ENCODE peak calls at places on chromosomes 12 and 14, in four cellular contexts. N, A, K and U are unnamed samples.
A peak's percentile ranks its signal among the peaks of the same experiment; 100 is the strongest.

GRCh38 chr12:42790761-42791151 is 201.2 kb upstream of the PRICKLE1 start:
- DNase-seq in N (no peak), A (no peak), K (no peak), U (no peak)

GRCh38 chr12:131736807-131737484 is 26.1 kb downstream of the SFSWAP start:
- DNase-seq in N (no peak), A (no peak), K (no peak), U (no peak)

GRCh38 chr14:102008891-102009290 is 44.5 kb downstream of the DYNC1H1 start:
- DNase-seq in N (peak; percentile 19), A (no peak), K (no peak), U (no peak)

GRCh38 chr14:103161054-103161397 is 37.8 kb downstream of the TNFAIP2 start:
- DNase-seq in N (no peak), A (no peak), K (no peak), U (peak; percentile 71)

GRCh38 chr12:98745578-98746391 is 100.7 kb downstream of the APAF1 start:
- DNase-seq in N (no peak), A (no peak), K (no peak), U (peak; percentile 53)

GRCh38 chr14:38238881-38239280 is 17.0 kb downstream of the CLEC14A start:
- DNase-seq in N (no peak), A (peak; percentile 12), K (no peak), U (no peak)

GRCh38 chr14:105446971-105447370 is 27.3 kb downstream of the MTA1 start:
- DNase-seq in N (no peak), A (no peak), K (no peak), U (no peak)

GRCh38 chr14:61179061-61179675 is 102.0 kb downstream of the TMEM30B start:
- DNase-seq in N (no peak), A (no peak), K (no peak), U (no peak)

GRCh38 chr12:58925111-58925732 is 4.9 kb upstream of the LRIG3 start:
- DNase-seq in N (no peak), A (no peak), K (peak; percentile 47), U (no peak)

GRCh38 chr12:116138380-116138779 is 139.1 kb downstream of the MED13L start:
- DNase-seq in N (no peak), A (peak; percentile 49), K (no peak), U (no peak)
- H3K27ac ChIP-seq in N (no peak overlapping the region), A (peak overlapping the region; percentile 3), K (no peak overlapping the region), U (no peak overlapping the region)

DNA sequence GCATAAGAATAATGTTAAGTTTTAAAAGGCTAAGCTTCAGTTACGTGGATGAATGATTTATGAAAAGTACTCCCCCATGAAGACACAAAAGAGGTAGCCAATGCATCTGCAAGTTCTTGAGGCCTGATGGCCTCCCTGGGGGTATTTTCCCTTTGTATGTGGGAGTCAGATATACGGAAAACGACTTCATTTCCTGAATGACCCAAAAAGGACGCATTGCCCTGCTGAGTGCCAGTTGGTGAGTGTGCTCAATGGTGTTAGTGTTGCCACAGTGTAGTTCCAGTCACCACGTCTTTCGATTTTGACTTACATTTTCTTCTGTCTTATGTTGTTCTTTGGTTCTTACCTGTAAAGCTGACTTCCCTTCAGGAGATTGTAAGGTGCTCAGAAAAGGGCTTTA is 8.0 kb downstream of the ETV6 start:
- DNase-seq in N (no peak), A (peak; percentile 67), K (no peak), U (no peak)
- H3K4me3 ChIP-seq in N (no peak overlapping the region), A (no peak overlapping the region), K (no peak overlapping the region), U (no peak overlapping the region)

GRCh38 chr12:12505544-12506501 is 56.8 kb downstream of the DUSP16 start:
- DNase-seq in N (no peak), A (peak; percentile 28), K (no peak), U (no peak)
- H3K27ac ChIP-seq in N (no peak overlapping the region), A (no peak overlapping the region), K (peak overlapping the region; percentile 52), U (peak overlapping the region; percentile 30)

DNA sequence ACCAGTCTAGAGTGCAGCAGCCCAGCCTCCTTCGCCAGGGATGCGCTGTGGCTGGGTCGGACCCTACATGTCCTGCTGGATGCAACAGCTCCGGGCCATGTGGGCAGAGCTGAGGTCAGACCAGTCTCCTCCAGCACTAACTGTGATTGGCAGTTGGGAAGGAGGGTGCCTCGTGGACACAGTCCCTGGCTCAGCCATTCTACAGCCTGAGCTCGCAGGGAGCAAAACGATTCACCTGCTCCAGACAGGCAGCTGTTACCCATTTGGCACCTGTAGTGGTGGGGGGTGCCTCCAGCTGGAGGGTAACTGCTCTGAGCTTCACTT is 6.3 kb upstream of the ASB2 start:
- DNase-seq in N (no peak), A (no peak), K (no peak), U (no peak)
- H3K4me3 ChIP-seq in N (no peak overlapping the region), A (no peak overlapping the region), K (no peak overlapping the region), U (no peak overlapping the region)

DNA sequence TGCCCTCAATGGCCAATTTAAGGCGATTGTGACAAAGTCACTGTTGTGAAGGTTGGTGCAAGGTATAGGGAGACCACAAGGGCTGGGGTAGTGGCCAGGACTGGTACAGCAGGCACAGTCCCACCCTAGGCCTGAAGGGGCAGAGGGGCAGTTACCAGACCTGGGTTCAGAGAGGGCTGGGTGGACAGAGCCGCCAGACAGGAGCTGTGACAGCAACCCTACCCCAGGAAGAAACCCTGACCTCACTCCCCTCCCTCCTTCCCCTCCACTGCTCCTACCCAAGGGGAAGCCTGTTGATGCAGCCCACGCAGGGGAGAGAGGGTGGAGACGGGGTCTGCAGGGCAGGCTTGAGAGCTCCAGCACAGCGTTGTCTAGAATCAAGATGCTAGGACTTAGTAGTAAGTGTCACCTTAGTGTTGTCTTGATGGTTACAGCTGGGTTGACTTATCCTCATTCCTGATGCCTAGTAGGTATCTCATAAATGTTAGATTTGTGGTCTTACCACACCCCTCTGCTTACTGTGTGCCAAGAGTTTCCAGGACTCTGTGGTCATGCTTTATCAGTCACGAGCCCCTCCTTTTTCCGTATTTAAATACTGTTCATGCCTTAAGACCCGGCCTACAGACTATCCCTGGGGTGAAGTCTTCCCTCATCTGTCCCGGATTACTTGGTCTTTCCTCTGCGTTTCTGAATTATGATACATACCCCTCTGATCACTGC is 14.4 kb downstream of the EML1 start:
- DNase-seq in N (no peak), A (no peak), K (no peak), U (no peak)
- H3K27ac ChIP-seq in N (no peak overlapping the region), A (no peak overlapping the region), K (no peak overlapping the region), U (no peak overlapping the region)

GRCh38 chr14:91420686-91421085 is 3.1 kb upstream of the CCDC88C start:
- DNase-seq in N (no peak), A (no peak), K (peak; percentile 13), U (no peak)
- H3K4me3 ChIP-seq in N (no peak overlapping the region), A (no peak overlapping the region), K (no peak overlapping the region), U (no peak overlapping the region)